ENCODE peak calls at places on chromosome 4, in eight cellular contexts. R, E, O, M, W, G, Q and L are unnamed samples.

GRCh38 chr4:42150653-42151567 is 1.5 kb downstream of the BEND4 start:
- DNase-seq in R (peak), E (no peak), O (peak), M (peak), W (no peak), G (peak), Q (peak), L (no peak)

GRCh38 chr4:156898373-156899117 is 73.1 kb downstream of the PDGFC start:
- DNase-seq in R (no peak), E (no peak), O (no peak), M (no peak), W (no peak), G (no peak), Q (no peak), L (peak)

GRCh38 chr4:125315571-125316390 is 1.0 kb downstream of the FAT4 start:
- DNase-seq in R (peak), E (no peak), O (no peak), M (peak), W (peak), G (peak), Q (peak), L (peak)

GRCh38 chr4:188704288-188704687 is 565.0 kb downstream of the TRIML1 start:
- DNase-seq in R (no peak), E (no peak), O (no peak), M (no peak), W (no peak), G (no peak), Q (no peak), L (no peak)

GRCh38 chr4:52748432-52748831 is 2.8 kb downstream of the ERVMER34-1 start:
- DNase-seq in R (no peak), E (no peak), O (no peak), M (no peak), W (peak), G (no peak), Q (no peak), L (no peak)

GRCh38 chr4:24394041-24394440 is 190.3 kb downstream of the DHX15 start:
- DNase-seq in R (peak), E (no peak), O (no peak), M (no peak), W (no peak), G (no peak), Q (no peak), L (peak)

GRCh38 chr4:110193822-110194761 is 4.3 kb downstream of the ELOVL6 start:
- DNase-seq in R (peak), E (peak), O (peak), M (peak), W (no peak), G (peak), Q (peak), L (peak)

GRCh38 chr4:70838400-70838971 is 1.2 kb downstream of the GRSF1 start:
- DNase-seq in R (no peak), E (no peak), O (no peak), M (peak), W (no peak), G (no peak), Q (no peak), L (no peak)

GRCh38 chr4:109248322-109248895 is 54.0 kb downstream of the COL25A1 start:
- DNase-seq in R (no peak), E (no peak), O (no peak), M (no peak), W (no peak), G (no peak), Q (no peak), L (no peak)

GRCh38 chr4:154877110-154877760 is 96.2 kb downstream of the RBM46 start:
- DNase-seq in R (no peak), E (peak), O (peak), M (no peak), W (no peak), G (no peak), Q (peak), L (peak)

GRCh38 chr4:90419124-90419711 is 292.0 kb downstream of the CCSER1 start:
- DNase-seq in R (peak), E (peak), O (peak), M (peak), W (peak), G (peak), Q (peak), L (peak)

GRCh38 chr4:78704981-78705757 is 71.0 kb upstream of the BMP2K start:
- DNase-seq in R (no peak), E (no peak), O (no peak), M (no peak), W (no peak), G (no peak), Q (peak), L (no peak)

GRCh38 chr4:177119021-177119461 is 190.6 kb upstream of the NEIL3 start:
- DNase-seq in R (no peak), E (no peak), O (no peak), M (no peak), W (no peak), G (no peak), Q (no peak), L (no peak)

GRCh38 chr4:57110635-57111546 is 706 bp upstream of the IGFBP7 start:
- DNase-seq in R (peak), E (no peak), O (no peak), M (peak), W (peak), G (peak), Q (peak), L (no peak)

GRCh38 chr4:171644430-171645057 is 168.7 kb upstream of the GALNTL6 start:
- DNase-seq in R (peak), E (no peak), O (no peak), M (no peak), W (peak), G (no peak), Q (no peak), L (no peak)

GRCh38 chr4:19983072-19983471 is 268.6 kb upstream of the SLIT2 start:
- DNase-seq in R (no peak), E (no peak), O (no peak), M (no peak), W (no peak), G (no peak), Q (no peak), L (peak)

GRCh38 chr4:88859191-88859812 is 161.7 kb upstream of the NAP1L5 start:
- DNase-seq in R (no peak), E (no peak), O (no peak), M (no peak), W (peak), G (no peak), Q (no peak), L (no peak)

GRCh38 chr4:117560329-117560728 is 474.0 kb upstream of the NDST3 start:
- DNase-seq in R (peak), E (peak), O (no peak), M (no peak), W (peak), G (no peak), Q (no peak), L (peak)

GRCh38 chr4:74374561-74375327 is 9.8 kb downstream of the EREG start:
- DNase-seq in R (no peak), E (peak), O (no peak), M (no peak), W (no peak), G (no peak), Q (no peak), L (peak)

GRCh38 chr4:53463340-53463739 is 85.9 kb downstream of the FIP1L1 start:
- DNase-seq in R (no peak), E (no peak), O (no peak), M (no peak), W (no peak), G (no peak), Q (no peak), L (no peak)

GRCh38 chr4:32226733-32227132 is 1506.6 kb downstream of the PCDH7 start:
- DNase-seq in R (no peak), E (no peak), O (no peak), M (no peak), W (no peak), G (no peak), Q (no peak), L (no peak)

DNA sequence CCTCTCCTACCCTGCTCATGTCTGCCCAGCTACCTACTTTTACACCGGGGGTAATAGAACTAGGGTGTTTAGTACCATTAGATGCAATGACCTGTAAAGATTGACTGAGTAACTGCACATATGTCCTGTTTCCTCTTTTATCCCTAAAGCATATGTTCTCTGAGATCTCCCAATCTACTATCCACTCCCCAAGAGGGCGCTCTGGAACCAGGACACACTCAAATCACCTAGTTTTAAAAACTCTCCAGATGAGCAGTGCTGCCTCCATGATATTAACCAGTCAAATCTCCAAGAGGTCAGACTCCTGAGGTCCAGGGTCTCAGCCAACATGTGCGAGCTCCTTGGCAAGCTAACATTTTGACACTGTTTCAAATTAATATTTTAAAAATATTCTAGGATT is 87.0 kb upstream of the TSPAN5 start:
- DNase-seq in R (peak), E (no peak), O (peak), M (peak), W (no peak), G (no peak), Q (no peak), L (peak)
- TF ChIP-seq CTCF in R (peak), E (peak), O (peak), M (peak), W (peak), G (no peak), Q (no peak), L (peak)

GRCh38 chr4:85611661-85612060 is 136.7 kb downstream of the ARHGAP24 start:
- DNase-seq in R (no peak), E (no peak), O (no peak), M (no peak), W (no peak), G (no peak), Q (no peak), L (no peak)
- H3K27ac ChIP-seq in R (no peak), E (no peak), O (no peak), M (no peak), W (no peak), G (no peak), Q (no peak), L (no peak)

GRCh38 chr4:87007345-87008181 is 72.8 kb downstream of the AFF1 start:
- DNase-seq in R (peak), E (no peak), O (peak), M (peak), W (peak), G (peak), Q (peak), L (peak)
- TF ChIP-seq EZH2phosphoT487 in R (no peak), E (no peak), O (no peak), M (no peak), W (no peak), G (no peak), Q (no peak), L (no peak)

DNA sequence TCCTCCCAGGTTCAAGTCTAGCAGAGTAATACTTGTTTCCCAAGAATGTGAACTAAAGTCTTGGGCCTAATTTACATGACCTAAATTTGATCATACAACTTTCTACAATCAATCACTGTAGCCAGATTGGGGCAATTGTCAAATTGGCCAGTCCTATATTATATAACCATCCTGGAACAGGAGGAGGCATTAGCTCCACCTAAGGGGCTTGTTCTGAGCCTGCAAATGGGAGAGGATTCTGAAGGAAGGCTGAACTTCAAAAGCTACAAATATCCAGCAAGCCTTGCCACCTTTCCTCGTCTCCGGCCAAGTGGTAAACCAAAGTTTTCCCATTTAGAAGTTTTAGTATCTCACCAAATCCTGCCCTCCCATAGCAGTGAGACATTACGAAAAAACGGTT is 1289.6 kb upstream of the TENM3 start:
- DNase-seq in R (peak), E (peak), O (peak), M (no peak), W (no peak), G (peak), Q (no peak), L (peak)
- TF ChIP-seq CTCF in R (peak), E (peak), O (peak), M (peak), W (peak), G (peak), Q (peak), L (peak)

DNA sequence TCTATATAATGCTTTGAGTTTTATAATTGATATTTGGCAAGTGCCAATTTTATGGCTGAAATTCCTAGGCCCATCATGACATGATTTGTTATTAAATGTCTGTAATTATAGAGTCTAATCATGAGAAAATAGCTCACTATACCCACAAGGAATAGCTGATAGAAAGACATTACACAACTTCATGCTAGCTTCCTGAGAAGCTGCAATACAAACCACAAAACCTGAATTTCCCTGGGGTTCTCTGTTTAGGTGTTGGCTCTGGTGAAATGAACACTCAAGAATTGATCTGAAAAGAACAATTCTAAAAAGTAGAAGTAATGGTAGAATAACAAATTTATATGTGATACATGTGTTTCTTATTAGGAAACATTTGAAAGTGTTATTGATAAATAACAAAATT is 169.6 kb downstream of the GASK1B start:
- DNase-seq in R (no peak), E (no peak), O (no peak), M (no peak), W (no peak), G (no peak), Q (no peak), L (no peak)
- H3K27ac ChIP-seq in R (no peak), E (no peak), O (no peak), M (no peak), W (no peak), G (no peak), Q (no peak), L (no peak)

GRCh38 chr4:86035688-86036087 is 324.2 kb downstream of the MAPK10 start:
- DNase-seq in R (no peak), E (no peak), O (no peak), M (no peak), W (no peak), G (no peak), Q (no peak), L (peak)

GRCh38 chr4:86034616-86035015 is 325.2 kb downstream of the MAPK10 start:
- DNase-seq in R (no peak), E (no peak), O (no peak), M (no peak), W (no peak), G (no peak), Q (no peak), L (no peak)

GRCh38 chr4:86033171-86033570 is 326.7 kb downstream of the MAPK10 start:
- DNase-seq in R (no peak), E (no peak), O (no peak), M (no peak), W (no peak), G (no peak), Q (peak), L (peak)

GRCh38 chr4:86032476-86033022 is 327.3 kb downstream of the MAPK10 start:
- DNase-seq in R (no peak), E (no peak), O (no peak), M (peak), W (no peak), G (no peak), Q (peak), L (peak)

DNA sequence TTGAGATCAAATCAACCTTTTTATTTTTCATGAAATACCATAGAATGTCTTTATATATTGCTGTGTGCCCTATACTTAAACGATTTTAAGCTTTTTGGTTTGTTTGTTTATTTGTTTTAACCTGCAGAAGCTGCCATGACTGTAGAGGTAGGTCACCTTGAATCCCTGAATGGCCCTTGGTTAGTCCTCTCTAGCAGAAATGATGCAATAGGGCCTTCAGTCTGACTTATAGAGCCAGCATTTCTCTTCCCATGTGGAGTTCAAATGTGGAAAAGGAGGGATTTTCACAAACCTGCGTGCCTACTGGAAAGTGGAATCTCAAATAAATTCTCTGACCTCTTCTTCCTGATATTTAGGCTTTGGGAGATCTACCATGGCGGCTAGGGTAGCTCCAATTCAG is 327.9 kb downstream of the MAPK10 start:
- DNase-seq in R (no peak), E (no peak), O (no peak), M (no peak), W (no peak), G (no peak), Q (no peak), L (no peak)
- TF ChIP-seq EZH2phosphoT487 in R (no peak), E (no peak), O (no peak), M (no peak), W (no peak), G (no peak), Q (no peak), L (no peak)

GRCh38 chr4:791866-792630 is 33.9 kb downstream of the CPLX1 start:
- DNase-seq in R (peak), E (no peak), O (no peak), M (no peak), W (no peak), G (no peak), Q (no peak), L (peak)
- TF ChIP-seq CTCF in R (no peak), E (no peak), O (peak), M (no peak), W (no peak), G (no peak), Q (no peak), L (no peak)

DNA sequence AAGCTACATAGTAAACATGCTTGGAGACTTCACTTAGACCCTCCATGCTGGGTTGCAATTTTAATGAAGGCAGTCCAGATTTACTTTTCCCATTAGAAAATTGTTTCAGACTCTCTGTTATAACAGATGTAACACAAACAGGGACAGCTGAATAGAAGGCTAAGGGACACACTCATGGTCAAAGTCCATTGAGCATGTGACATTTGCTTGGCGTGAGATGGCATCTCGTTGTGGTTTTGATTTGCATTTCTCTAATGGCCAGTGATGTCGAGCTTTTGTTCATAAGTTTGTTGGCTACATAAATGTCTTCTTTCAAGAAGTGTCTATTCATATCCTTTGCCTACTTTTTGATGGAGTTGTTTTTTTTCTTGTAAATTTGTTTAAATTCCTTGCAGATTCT is 358.2 kb upstream of the CLNK start:
- DNase-seq in R (no peak), E (no peak), O (no peak), M (no peak), W (no peak), G (no peak), Q (no peak), L (no peak)
- H3K27ac ChIP-seq in R (no peak), E (no peak), O (no peak), M (no peak), W (no peak), G (no peak), Q (no peak), L (no peak)